ENCODE peak calls at places on chromosomes 4 and X, in eight cellular contexts. H, V, Y, T, X, L, J and W are unnamed samples.

GRCh38 chrX:135346975-135347374 is 37.7 kb downstream of the ETDC start:
- DNase-seq in H (no peak), V (no peak), Y (no peak), T (no peak), X (no peak), L (no peak), J (no peak), W (no peak)

GRCh38 chrX:24380273-24381036 is 20.0 kb downstream of the SUPT20HL1 start:
- DNase-seq in H (no peak), V (no peak), Y (no peak), T (no peak), X (no peak), L (no peak), J (no peak), W (no peak)

GRCh38 chr4:74874785-74875367 is 58.0 kb upstream of the PARM1 start:
- DNase-seq in H (peak), V (peak), Y (peak), T (no peak), X (peak), L (peak), J (peak), W (peak)

GRCh38 chr4:80189581-80189955 is 7.7 kb upstream of the PRDM8 start:
- DNase-seq in H (no peak), V (no peak), Y (no peak), T (no peak), X (no peak), L (no peak), J (no peak), W (no peak)

GRCh38 chr4:169987327-169988228 is 38.6 kb downstream of the MFAP3L start:
- DNase-seq in H (no peak), V (no peak), Y (no peak), T (no peak), X (no peak), L (no peak), J (no peak), W (no peak)

GRCh38 chrX:111505783-111506182 is 5.7 kb upstream of the SERTM2 start:
- DNase-seq in H (no peak), V (no peak), Y (no peak), T (no peak), X (no peak), L (no peak), J (no peak), W (no peak)

GRCh38 chr4:92163348-92163747 is 140.4 kb upstream of the GRID2 start:
- DNase-seq in H (peak), V (no peak), Y (no peak), T (no peak), X (no peak), L (no peak), J (peak), W (peak)

GRCh38 chrX:103919336-103919682 is 43.1 kb upstream of the TMSB15B start:
- DNase-seq in H (peak), V (peak), Y (no peak), T (no peak), X (no peak), L (peak), J (peak), W (no peak)

GRCh38 chr4:76278583-76278982 is 27.1 kb downstream of the FAM47E start:
- DNase-seq in H (no peak), V (no peak), Y (no peak), T (no peak), X (no peak), L (no peak), J (peak), W (no peak)

GRCh38 chr4:8345946-8346814 is 76.6 kb downstream of the HTRA3 start:
- DNase-seq in H (no peak), V (no peak), Y (no peak), T (no peak), X (no peak), L (no peak), J (no peak), W (no peak)

GRCh38 chr4:139921551-139922184 is 232.3 kb downstream of the MAML3 start:
- DNase-seq in H (no peak), V (no peak), Y (no peak), T (peak), X (peak), L (no peak), J (no peak), W (no peak)

GRCh38 chr4:16026155-16026761 is 57.6 kb downstream of the PROM1 start:
- DNase-seq in H (peak), V (peak), Y (no peak), T (no peak), X (peak), L (peak), J (peak), W (no peak)

GRCh38 chr4:127575888-127576287 is 56.9 kb upstream of the INTU start:
- DNase-seq in H (no peak), V (no peak), Y (no peak), T (no peak), X (no peak), L (no peak), J (no peak), W (no peak)

GRCh38 chrX:125131146-125131545 is 188.5 kb upstream of the TEX13C start:
- DNase-seq in H (peak), V (no peak), Y (no peak), T (no peak), X (peak), L (no peak), J (peak), W (no peak)

GRCh38 chr4:186097386-186097785 is 7.1 kb upstream of the FAM149A start:
- DNase-seq in H (no peak), V (no peak), Y (no peak), T (no peak), X (no peak), L (no peak), J (no peak), W (no peak)

GRCh38 chrX:53824686-53825085 is 138.2 kb upstream of the HUWE1 start:
- DNase-seq in H (no peak), V (no peak), Y (no peak), T (no peak), X (no peak), L (no peak), J (no peak), W (no peak)

GRCh38 chr4:128285085-128286023 is 2.3 kb downstream of the PGRMC2 start:
- DNase-seq in H (peak), V (no peak), Y (no peak), T (no peak), X (peak), L (no peak), J (no peak), W (no peak)

DNA sequence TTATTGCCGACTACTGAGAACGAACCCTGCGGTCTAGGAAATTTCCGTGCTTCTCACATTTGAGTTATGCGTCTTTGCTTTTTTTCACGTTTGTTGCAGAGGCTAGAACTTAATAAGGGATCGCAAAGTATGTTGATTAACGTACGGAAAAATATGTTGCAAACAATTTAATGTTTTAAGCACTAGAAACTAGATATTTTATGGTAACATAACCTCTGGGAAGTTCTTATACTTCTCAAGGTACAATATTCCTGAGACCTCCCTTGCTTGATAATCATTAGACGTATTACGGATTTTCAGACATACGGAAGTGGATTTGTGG is 636 bp upstream of the PRDM5 start:
- DNase-seq in H (no peak), V (no peak), Y (no peak), T (no peak), X (no peak), L (no peak), J (no peak), W (no peak)
- H3K4me3 ChIP-seq in H (peak), V (peak), Y (peak), T (no peak), X (peak), L (peak), J (no peak), W (peak)

GRCh38 chr4:94561249-94562024 is 109.7 kb downstream of the PDLIM5 start:
- DNase-seq in H (peak), V (no peak), Y (no peak), T (no peak), X (no peak), L (no peak), J (no peak), W (no peak)
- H3K4me3 ChIP-seq in H (peak), V (no peak), Y (no peak), T (no peak), X (no peak), L (no peak), J (no peak), W (no peak)

DNA sequence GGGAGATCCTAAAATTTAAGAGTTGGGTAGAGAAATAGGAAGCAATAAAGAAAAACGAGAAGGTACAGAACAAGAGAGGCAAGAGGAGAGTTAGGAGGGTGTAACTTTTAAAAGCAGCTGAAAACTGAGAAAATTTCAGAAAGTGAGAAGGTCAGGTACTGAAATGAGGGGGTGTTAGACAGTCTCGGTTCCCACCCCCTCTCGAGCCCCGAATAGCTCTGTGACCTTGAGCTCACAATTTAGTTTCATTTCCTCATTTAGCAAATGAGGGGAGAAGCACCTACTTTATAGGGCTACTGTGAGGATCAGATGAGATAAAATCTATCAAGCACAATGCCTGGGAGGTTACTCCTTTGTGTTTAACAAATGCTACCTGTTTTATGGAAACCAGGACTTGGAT is 4.8 kb downstream of the UGT8 start:
- DNase-seq in H (no peak), V (no peak), Y (no peak), T (no peak), X (no peak), L (no peak), J (peak), W (no peak)
- H3K4me3 ChIP-seq in H (no peak), V (no peak), Y (no peak), T (no peak), X (no peak), L (no peak), J (no peak), W (no peak)

GRCh38 chrX:68500105-68500504 is 1.3 kb downstream of the YIPF6 start:
- DNase-seq in H (no peak), V (no peak), Y (no peak), T (no peak), X (no peak), L (no peak), J (no peak), W (no peak)
- H3K4me3 ChIP-seq in H (peak), V (no peak), Y (no peak), T (no peak), X (peak), L (peak), J (peak), W (no peak)

GRCh38 chrX:123961268-123962005 is at the start of gene STAG2:
- DNase-seq in H (peak), V (peak), Y (peak), T (peak), X (peak), L (peak), J (peak), W (no peak)
- H3K4me3 ChIP-seq in H (peak), V (peak), Y (peak), T (peak), X (peak), L (peak), J (peak), W (peak)

GRCh38 chr4:99848576-99848975 is 31.9 kb downstream of the DAPP1 start:
- DNase-seq in H (no peak), V (no peak), Y (no peak), T (no peak), X (no peak), L (no peak), J (no peak), W (no peak)

GRCh38 chr4:99845708-99846469 is 29.3 kb downstream of the DAPP1 start:
- DNase-seq in H (no peak), V (peak), Y (no peak), T (no peak), X (no peak), L (no peak), J (no peak), W (no peak)

GRCh38 chr4:99845179-99845578 is 28.6 kb downstream of the DAPP1 start:
- DNase-seq in H (no peak), V (no peak), Y (no peak), T (no peak), X (no peak), L (no peak), J (no peak), W (no peak)

GRCh38 chr4:99847362-99847976 is 30.8 kb downstream of the DAPP1 start:
- DNase-seq in H (no peak), V (peak), Y (no peak), T (no peak), X (no peak), L (no peak), J (peak), W (no peak)

DNA sequence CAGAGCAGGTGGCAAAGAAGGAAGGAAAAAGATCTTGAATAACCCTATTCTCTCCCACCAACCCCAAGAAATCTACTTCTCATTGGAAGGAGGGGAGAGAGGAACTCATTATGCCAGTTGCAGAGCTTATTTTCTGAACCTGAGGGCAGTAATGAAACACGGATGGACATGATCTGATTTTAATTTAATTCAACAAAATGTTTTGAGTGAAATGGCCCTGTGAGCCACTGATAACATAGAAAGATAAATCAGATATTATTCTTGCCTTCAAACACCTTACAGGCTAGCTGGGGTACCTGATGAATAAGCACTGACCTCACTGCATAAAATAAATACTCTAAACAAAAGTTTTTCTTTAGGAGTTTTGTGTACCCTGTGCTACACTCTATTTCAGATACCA is 30.3 kb downstream of the DAPP1 start:
- DNase-seq in H (no peak), V (no peak), Y (no peak), T (no peak), X (no peak), L (no peak), J (no peak), W (no peak)
- H3K4me3 ChIP-seq in H (no peak), V (no peak), Y (no peak), T (no peak), X (no peak), L (no peak), J (no peak), W (no peak)

GRCh38 chr4:57093816-57094481 is 16.2 kb downstream of the IGFBP7 start:
- DNase-seq in H (no peak), V (no peak), Y (no peak), T (no peak), X (no peak), L (no peak), J (no peak), W (no peak)
- H3K4me3 ChIP-seq in H (peak), V (no peak), Y (no peak), T (no peak), X (no peak), L (no peak), J (no peak), W (no peak)

GRCh38 chr4:71486550-71487323 is 147.9 kb downstream of the SLC4A4 start:
- DNase-seq in H (no peak), V (no peak), Y (no peak), T (no peak), X (no peak), L (no peak), J (no peak), W (no peak)

DNA sequence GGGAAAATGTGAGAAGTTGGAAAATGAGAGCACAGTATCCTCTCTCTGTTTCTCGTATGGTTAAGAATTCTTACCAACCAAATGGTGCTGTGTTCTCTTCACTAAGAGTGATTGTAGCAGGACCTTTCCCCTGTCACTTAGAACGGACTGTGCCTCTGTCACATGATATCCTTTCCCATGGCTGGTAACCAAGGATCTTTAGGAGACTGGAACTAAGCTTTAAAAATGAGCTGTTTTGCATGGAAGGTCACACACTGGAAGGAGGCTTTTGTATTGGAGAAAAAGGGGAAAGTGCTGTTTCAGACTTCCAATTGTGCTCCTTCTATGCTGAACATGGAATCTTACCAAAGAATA is 148.5 kb downstream of the SLC4A4 start:
- DNase-seq in H (no peak), V (no peak), Y (no peak), T (no peak), X (no peak), L (no peak), J (no peak), W (no peak)
- H3K4me3 ChIP-seq in H (no peak), V (no peak), Y (no peak), T (no peak), X (no peak), L (no peak), J (no peak), W (no peak)

DNA sequence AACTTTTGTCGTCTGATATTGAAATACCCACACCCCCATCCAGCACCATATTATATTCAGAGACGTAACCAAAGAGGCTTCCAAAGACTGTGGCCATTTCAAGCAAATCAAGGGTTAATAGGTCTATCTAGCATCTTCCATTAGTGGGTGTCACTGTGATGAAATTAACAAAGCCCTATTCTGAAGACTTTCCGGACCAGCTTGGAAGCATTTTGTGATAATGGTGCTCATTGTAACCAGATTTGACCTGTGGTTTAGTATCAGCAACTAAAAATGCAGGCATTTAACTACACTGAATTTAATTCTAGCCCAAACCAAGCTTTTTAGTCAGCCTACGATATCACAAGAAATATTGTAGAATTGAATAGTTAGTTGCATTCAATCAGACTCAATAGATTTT is 309.7 kb upstream of the TENM3 start:
- DNase-seq in H (no peak), V (no peak), Y (no peak), T (no peak), X (no peak), L (no peak), J (no peak), W (no peak)
- H3K4me3 ChIP-seq in H (no peak), V (no peak), Y (no peak), T (no peak), X (no peak), L (no peak), J (no peak), W (no peak)